ENCODE peak calls at places on chromosome 12, in ten cellular contexts. One of them, this sample, is unnamed.
A peak's percentile ranks its signal among the peaks of the same experiment; 100 is the strongest.

GRCh38 chr12:110012137-110012536 is 12.9 kb downstream of the ANKRD13A start:
- DNase-seq in endothelial cell of umbilical vein: no peak
- DNase-seq in psoas muscle: no peak
- DNase-seq in hippocampal formation: no peak
- DNase-seq in NCI-H1694 treated with DMSO at 0.1 percent for 48 hours: no peak
- DNase-seq in posterior vena cava: no peak
- DNase-seq in activated CD4-positive, CD25-positive, alpha-beta regulatory T cell treated with anti-CD3 and anti-CD28 coated beads, Interleukin-2, amount 50 U/mL, for 16 hours: no peak
- DNase-seq in central memory CD4-positive, alpha-beta T cell: peak; percentile 44
- DNase-seq in left ventricle myocardium inferior: no peak
- DNase-seq in HFFc6: no peak
- DNase-seq in this sample: no peak

GRCh38 chr12:58919271-58920101 is 818 bp downstream of the LRIG3 start:
- DNase-seq in endothelial cell of umbilical vein: peak; percentile 83
- DNase-seq in psoas muscle: no peak
- DNase-seq in hippocampal formation: peak; percentile 26
- DNase-seq in NCI-H1694 treated with DMSO at 0.1 percent for 48 hours: peak; percentile 18
- DNase-seq in posterior vena cava: peak; percentile 81
- DNase-seq in activated CD4-positive, CD25-positive, alpha-beta regulatory T cell treated with anti-CD3 and anti-CD28 coated beads, Interleukin-2, amount 50 U/mL, for 16 hours: no peak
- DNase-seq in central memory CD4-positive, alpha-beta T cell: no peak
- DNase-seq in left ventricle myocardium inferior: no peak
- DNase-seq in HFFc6: no peak
- DNase-seq in this sample: no peak

GRCh38 chr12:3896851-3897351 is 23.7 kb upstream of the PARP11 start:
- DNase-seq in endothelial cell of umbilical vein: no peak
- DNase-seq in psoas muscle: no peak
- DNase-seq in hippocampal formation: no peak
- DNase-seq in NCI-H1694 treated with DMSO at 0.1 percent for 48 hours: no peak
- DNase-seq in posterior vena cava: no peak
- DNase-seq in activated CD4-positive, CD25-positive, alpha-beta regulatory T cell treated with anti-CD3 and anti-CD28 coated beads, Interleukin-2, amount 50 U/mL, for 16 hours: no peak
- DNase-seq in central memory CD4-positive, alpha-beta T cell: peak; percentile 10
- DNase-seq in left ventricle myocardium inferior: no peak
- DNase-seq in HFFc6: peak; percentile 3
- DNase-seq in this sample: no peak

GRCh38 chr12:107330901-107331431 is 237.6 kb upstream of the CRY1 start:
- DNase-seq in endothelial cell of umbilical vein: no peak
- DNase-seq in psoas muscle: no peak
- DNase-seq in hippocampal formation: no peak
- DNase-seq in NCI-H1694 treated with DMSO at 0.1 percent for 48 hours: no peak
- DNase-seq in posterior vena cava: no peak
- DNase-seq in activated CD4-positive, CD25-positive, alpha-beta regulatory T cell treated with anti-CD3 and anti-CD28 coated beads, Interleukin-2, amount 50 U/mL, for 16 hours: no peak
- DNase-seq in central memory CD4-positive, alpha-beta T cell: peak; percentile 8
- DNase-seq in left ventricle myocardium inferior: no peak
- DNase-seq in HFFc6: no peak
- DNase-seq in this sample: no peak

GRCh38 chr12:3994500-3994899 is 121.3 kb upstream of the PARP11 start:
- DNase-seq in endothelial cell of umbilical vein: no peak
- DNase-seq in psoas muscle: no peak
- DNase-seq in hippocampal formation: no peak
- DNase-seq in NCI-H1694 treated with DMSO at 0.1 percent for 48 hours: no peak
- DNase-seq in posterior vena cava: no peak
- DNase-seq in activated CD4-positive, CD25-positive, alpha-beta regulatory T cell treated with anti-CD3 and anti-CD28 coated beads, Interleukin-2, amount 50 U/mL, for 16 hours: no peak
- DNase-seq in central memory CD4-positive, alpha-beta T cell: no peak
- DNase-seq in left ventricle myocardium inferior: no peak
- DNase-seq in HFFc6: no peak
- DNase-seq in this sample: no peak

GRCh38 chr12:110639336-110640178 is 25.6 kb downstream of the TCTN1 start:
- DNase-seq in endothelial cell of umbilical vein: peak; percentile 12
- DNase-seq in psoas muscle: no peak
- DNase-seq in hippocampal formation: no peak
- DNase-seq in NCI-H1694 treated with DMSO at 0.1 percent for 48 hours: no peak
- DNase-seq in posterior vena cava: no peak
- DNase-seq in activated CD4-positive, CD25-positive, alpha-beta regulatory T cell treated with anti-CD3 and anti-CD28 coated beads, Interleukin-2, amount 50 U/mL, for 16 hours: no peak
- DNase-seq in central memory CD4-positive, alpha-beta T cell: no peak
- DNase-seq in left ventricle myocardium inferior: no peak
- DNase-seq in HFFc6: peak; percentile 59
- DNase-seq in this sample: no peak

GRCh38 chr12:67472551-67472950 is 176.0 kb upstream of the DYRK2 start:
- DNase-seq in endothelial cell of umbilical vein: no peak
- DNase-seq in psoas muscle: no peak
- DNase-seq in hippocampal formation: no peak
- DNase-seq in NCI-H1694 treated with DMSO at 0.1 percent for 48 hours: peak; percentile 49
- DNase-seq in posterior vena cava: no peak
- DNase-seq in activated CD4-positive, CD25-positive, alpha-beta regulatory T cell treated with anti-CD3 and anti-CD28 coated beads, Interleukin-2, amount 50 U/mL, for 16 hours: no peak
- DNase-seq in central memory CD4-positive, alpha-beta T cell: no peak
- DNase-seq in left ventricle myocardium inferior: peak; percentile 38
- DNase-seq in HFFc6: no peak
- DNase-seq in this sample: no peak

GRCh38 chr12:19205120-19205519 is 75.6 kb downstream of the PLEKHA5 start:
- DNase-seq in endothelial cell of umbilical vein: no peak
- DNase-seq in psoas muscle: no peak
- DNase-seq in hippocampal formation: no peak
- DNase-seq in NCI-H1694 treated with DMSO at 0.1 percent for 48 hours: no peak
- DNase-seq in posterior vena cava: no peak
- DNase-seq in activated CD4-positive, CD25-positive, alpha-beta regulatory T cell treated with anti-CD3 and anti-CD28 coated beads, Interleukin-2, amount 50 U/mL, for 16 hours: no peak
- DNase-seq in central memory CD4-positive, alpha-beta T cell: no peak
- DNase-seq in left ventricle myocardium inferior: no peak
- DNase-seq in HFFc6: no peak
- DNase-seq in this sample: no peak

GRCh38 chr12:52956987-52957386 is 8.1 kb downstream of the KRT18 start:
- DNase-seq in endothelial cell of umbilical vein: no peak
- DNase-seq in psoas muscle: no peak
- DNase-seq in hippocampal formation: no peak
- DNase-seq in NCI-H1694 treated with DMSO at 0.1 percent for 48 hours: no peak
- DNase-seq in posterior vena cava: no peak
- DNase-seq in activated CD4-positive, CD25-positive, alpha-beta regulatory T cell treated with anti-CD3 and anti-CD28 coated beads, Interleukin-2, amount 50 U/mL, for 16 hours: no peak
- DNase-seq in central memory CD4-positive, alpha-beta T cell: no peak
- DNase-seq in left ventricle myocardium inferior: no peak
- DNase-seq in HFFc6: no peak
- DNase-seq in this sample: no peak

GRCh38 chr12:106583578-106584103 is 837 bp downstream of the RFX4 start:
- DNase-seq in endothelial cell of umbilical vein: no peak
- DNase-seq in psoas muscle: no peak
- DNase-seq in hippocampal formation: no peak
- DNase-seq in NCI-H1694 treated with DMSO at 0.1 percent for 48 hours: no peak
- DNase-seq in posterior vena cava: no peak
- DNase-seq in activated CD4-positive, CD25-positive, alpha-beta regulatory T cell treated with anti-CD3 and anti-CD28 coated beads, Interleukin-2, amount 50 U/mL, for 16 hours: no peak
- DNase-seq in central memory CD4-positive, alpha-beta T cell: no peak
- DNase-seq in left ventricle myocardium inferior: no peak
- DNase-seq in HFFc6: no peak
- DNase-seq in this sample: no peak

GRCh38 chr12:114481200-114481535 is 75.2 kb upstream of the TBX5 start:
- DNase-seq in endothelial cell of umbilical vein: no peak
- DNase-seq in psoas muscle: no peak
- DNase-seq in hippocampal formation: no peak
- DNase-seq in NCI-H1694 treated with DMSO at 0.1 percent for 48 hours: no peak
- DNase-seq in posterior vena cava: no peak
- DNase-seq in activated CD4-positive, CD25-positive, alpha-beta regulatory T cell treated with anti-CD3 and anti-CD28 coated beads, Interleukin-2, amount 50 U/mL, for 16 hours: no peak
- DNase-seq in central memory CD4-positive, alpha-beta T cell: no peak
- DNase-seq in left ventricle myocardium inferior: no peak
- DNase-seq in HFFc6: no peak
- DNase-seq in this sample: no peak

GRCh38 chr12:50507930-50508329 is 3.1 kb downstream of the DIP2B start:
- DNase-seq in endothelial cell of umbilical vein: no peak
- DNase-seq in psoas muscle: no peak
- DNase-seq in hippocampal formation: no peak
- DNase-seq in NCI-H1694 treated with DMSO at 0.1 percent for 48 hours: no peak
- DNase-seq in posterior vena cava: no peak
- DNase-seq in activated CD4-positive, CD25-positive, alpha-beta regulatory T cell treated with anti-CD3 and anti-CD28 coated beads, Interleukin-2, amount 50 U/mL, for 16 hours: no peak
- DNase-seq in central memory CD4-positive, alpha-beta T cell: no peak
- DNase-seq in left ventricle myocardium inferior: no peak
- DNase-seq in HFFc6: no peak
- DNase-seq in this sample: no peak

GRCh38 chr12:132432721-132433577 is 57.0 kb upstream of the FBRSL1 start:
- DNase-seq in endothelial cell of umbilical vein: no peak
- DNase-seq in psoas muscle: peak; percentile 37
- DNase-seq in hippocampal formation: no peak
- DNase-seq in NCI-H1694 treated with DMSO at 0.1 percent for 48 hours: no peak
- DNase-seq in posterior vena cava: no peak
- DNase-seq in activated CD4-positive, CD25-positive, alpha-beta regulatory T cell treated with anti-CD3 and anti-CD28 coated beads, Interleukin-2, amount 50 U/mL, for 16 hours: no peak
- DNase-seq in central memory CD4-positive, alpha-beta T cell: no peak
- DNase-seq in left ventricle myocardium inferior: no peak
- DNase-seq in HFFc6: no peak
- DNase-seq in this sample: no peak

GRCh38 chr12:119681953-119682352 is 14.0 kb downstream of the PRKAB1 start:
- DNase-seq in endothelial cell of umbilical vein: no peak
- DNase-seq in psoas muscle: no peak
- DNase-seq in hippocampal formation: no peak
- DNase-seq in NCI-H1694 treated with DMSO at 0.1 percent for 48 hours: no peak
- DNase-seq in posterior vena cava: no peak
- DNase-seq in activated CD4-positive, CD25-positive, alpha-beta regulatory T cell treated with anti-CD3 and anti-CD28 coated beads, Interleukin-2, amount 50 U/mL, for 16 hours: no peak
- DNase-seq in central memory CD4-positive, alpha-beta T cell: no peak
- DNase-seq in left ventricle myocardium inferior: no peak
- DNase-seq in HFFc6: no peak
- DNase-seq in this sample: no peak

GRCh38 chr12:43337571-43338497 is 214.2 kb downstream of the ADAMTS20 start:
- DNase-seq in endothelial cell of umbilical vein: peak; percentile 3
- DNase-seq in psoas muscle: no peak
- DNase-seq in hippocampal formation: no peak
- DNase-seq in NCI-H1694 treated with DMSO at 0.1 percent for 48 hours: no peak
- DNase-seq in posterior vena cava: no peak
- DNase-seq in activated CD4-positive, CD25-positive, alpha-beta regulatory T cell treated with anti-CD3 and anti-CD28 coated beads, Interleukin-2, amount 50 U/mL, for 16 hours: no peak
- DNase-seq in central memory CD4-positive, alpha-beta T cell: no peak
- DNase-seq in left ventricle myocardium inferior: no peak
- DNase-seq in HFFc6: no peak
- DNase-seq in this sample: no peak

GRCh38 chr12:104154806-104155205 is 16.8 kb upstream of the NFYB start:
- DNase-seq in endothelial cell of umbilical vein: no peak
- DNase-seq in psoas muscle: no peak
- DNase-seq in hippocampal formation: no peak
- DNase-seq in NCI-H1694 treated with DMSO at 0.1 percent for 48 hours: no peak
- DNase-seq in posterior vena cava: no peak
- DNase-seq in activated CD4-positive, CD25-positive, alpha-beta regulatory T cell treated with anti-CD3 and anti-CD28 coated beads, Interleukin-2, amount 50 U/mL, for 16 hours: no peak
- DNase-seq in central memory CD4-positive, alpha-beta T cell: no peak
- DNase-seq in left ventricle myocardium inferior: no peak
- DNase-seq in HFFc6: no peak
- DNase-seq in this sample: no peak

GRCh38 chr12:25189656-25190055 is 5.3 kb downstream of the DNAI7 start:
- DNase-seq in endothelial cell of umbilical vein: no peak
- DNase-seq in psoas muscle: no peak
- DNase-seq in hippocampal formation: no peak
- DNase-seq in NCI-H1694 treated with DMSO at 0.1 percent for 48 hours: no peak
- DNase-seq in posterior vena cava: no peak
- DNase-seq in activated CD4-positive, CD25-positive, alpha-beta regulatory T cell treated with anti-CD3 and anti-CD28 coated beads, Interleukin-2, amount 50 U/mL, for 16 hours: no peak
- DNase-seq in central memory CD4-positive, alpha-beta T cell: no peak
- DNase-seq in left ventricle myocardium inferior: no peak
- DNase-seq in HFFc6: no peak
- DNase-seq in this sample: no peak

This sample was measured in stimulated activated CD8-positive, alpha-beta memory T cell treated with anti-CD3 and anti-CD28 coated beads, Interleukin-7, amount 100 ng/mL, for 1 hour.